ENCODE peak calls at places on chromosomes 16 and 17, in ten cellular contexts. J is upper lobe of left lung, Y is prostate gland, N is sigmoid colon, A is H1, B is GM12891, I is transverse colon, S is stomach, O is GM23338, C is GM12892. G is an unnamed sample.

GRCh38 chr17:80103686-80104085 is 2.3 kb downstream of the GAA start:
- DNase-seq in J (no peak), Y (no peak), N (no peak), A (no peak), B (no peak), I (no peak), S (no peak), O (no peak), C (no peak), G (no peak)

GRCh38 chr17:43406676-43407645 is 8.2 kb downstream of the ARL4D start:
- DNase-seq in J (no peak), Y (no peak), N (no peak), A (no peak), B (no peak), I (no peak), S (no peak), O (peak), C (no peak), G (no peak)

GRCh38 chr16:49664221-49665215 is 191.4 kb downstream of the ZNF423 start:
- DNase-seq in J (no peak), Y (no peak), N (peak), A (no peak), B (no peak), I (no peak), S (no peak), O (no peak), C (no peak), G (no peak)

GRCh38 chr16:64132686-64133085 is 989.2 kb downstream of the CDH11 start:
- DNase-seq in J (no peak), Y (no peak), N (no peak), A (no peak), B (no peak), I (no peak), S (no peak), O (no peak), C (no peak), G (no peak)

GRCh38 chr16:50548659-50549560 is 714 bp downstream of the NKD1 start:
- DNase-seq in J (no peak), Y (no peak), N (peak), A (no peak), B (peak), I (no peak), S (peak), O (peak), C (peak), G (no peak)

GRCh38 chr16:89320717-89321501 is 103.4 kb downstream of the ZNF778 start:
- DNase-seq in J (peak), Y (no peak), N (no peak), A (no peak), B (no peak), I (peak), S (peak), O (peak), C (no peak), G (no peak)

GRCh38 chr16:89999831-90000574 is 19.3 kb downstream of the DBNDD1 start:
- DNase-seq in J (no peak), Y (no peak), N (no peak), A (no peak), B (no peak), I (no peak), S (no peak), O (no peak), C (no peak), G (no peak)

GRCh38 chr17:49979748-49980479 is 10.9 kb downstream of the DLX4 start:
- DNase-seq in J (no peak), Y (no peak), N (no peak), A (no peak), B (no peak), I (no peak), S (no peak), O (no peak), C (no peak), G (no peak)

GRCh38 chr16:14658063-14658462 is 25.3 kb downstream of the BFAR start:
- DNase-seq in J (peak), Y (no peak), N (no peak), A (no peak), B (peak), I (peak), S (no peak), O (no peak), C (peak), G (no peak)

GRCh38 chr17:75159196-75160031 is 5.1 kb upstream of the JPT1 start:
- DNase-seq in J (no peak), Y (no peak), N (no peak), A (no peak), B (no peak), I (no peak), S (peak), O (no peak), C (no peak), G (no peak)

GRCh38 chr17:45256114-45256966 is 5.6 kb downstream of the SPATA32 start:
- DNase-seq in J (no peak), Y (no peak), N (no peak), A (no peak), B (no peak), I (no peak), S (no peak), O (peak), C (no peak), G (no peak)

DNA sequence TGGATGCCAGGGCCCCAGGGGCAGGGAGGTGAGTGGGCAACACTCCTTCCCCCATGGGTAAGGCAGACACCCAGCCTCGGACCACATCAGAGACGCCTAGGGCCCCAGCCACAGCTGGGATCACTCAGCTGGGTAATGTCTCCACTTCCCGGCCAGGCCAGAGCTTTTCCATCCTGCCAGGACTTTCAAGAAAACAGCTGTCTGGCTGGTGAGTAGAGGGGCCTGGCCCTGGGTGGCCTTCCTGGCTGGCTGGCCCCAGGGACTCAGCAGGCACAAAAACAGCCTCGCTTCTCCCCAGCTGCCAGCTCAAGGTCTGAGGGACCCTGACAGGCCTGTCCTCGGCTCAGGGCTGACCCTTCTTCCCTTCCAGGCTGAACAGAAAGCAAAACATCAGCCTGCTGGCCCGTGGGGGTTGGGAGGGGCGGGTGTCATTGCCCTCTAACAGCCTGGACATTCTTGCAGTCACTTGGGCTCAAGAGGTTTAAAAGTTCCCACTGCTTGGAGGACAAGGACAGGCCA is 45.3 kb upstream of the JPH3 start:
- DNase-seq in J (peak), Y (no peak), N (peak), A (no peak), B (no peak), I (no peak), S (no peak), O (no peak), C (no peak), G (no peak)
- TF ChIP-seq POLR2AphosphoS5 in J (peak), Y (no peak), N (peak), A (no peak), B (no peak), I (peak), S (peak), O (no peak), C (no peak), G (no peak)

GRCh38 chr17:1617620-1618174 is 10.9 kb downstream of the SLC43A2 start:
- DNase-seq in J (no peak), Y (no peak), N (no peak), A (no peak), B (no peak), I (peak), S (peak), O (no peak), C (no peak), G (no peak)
- TF ChIP-seq POLR2AphosphoS5 in J (no peak), Y (no peak), N (no peak), A (no peak), B (no peak), I (peak), S (no peak), O (no peak), C (no peak), G (no peak)

DNA sequence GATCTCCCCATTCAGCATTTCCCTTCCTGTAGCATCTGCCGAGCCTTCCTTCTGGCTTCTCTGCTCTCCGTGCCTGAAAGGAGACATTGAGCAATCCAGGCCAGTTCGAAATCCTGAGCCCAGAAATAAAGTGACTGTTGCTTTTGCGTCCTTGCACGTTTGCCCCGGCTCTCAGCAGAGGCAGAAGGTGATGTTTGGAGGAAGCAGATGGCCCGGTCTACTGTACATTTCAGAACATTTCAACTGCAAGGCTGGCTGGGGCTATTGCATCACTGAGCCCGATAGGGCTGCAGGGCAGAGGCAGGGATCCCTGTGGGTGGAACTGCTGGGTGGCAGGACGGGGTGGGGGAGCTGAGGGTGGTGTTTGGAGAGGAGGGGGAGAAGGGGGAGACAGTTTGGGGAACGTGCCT is 29.5 kb downstream of the IRF8 start:
- DNase-seq in J (peak), Y (no peak), N (peak), A (no peak), B (no peak), I (peak), S (no peak), O (no peak), C (no peak), G (no peak)
- TF ChIP-seq POLR2AphosphoS5 in J (peak), Y (no peak), N (no peak), A (no peak), B (no peak), I (no peak), S (no peak), O (no peak), C (no peak), G (no peak)

GRCh38 chr17:77001487-77001886 is 133.3 kb downstream of the MGAT5B start:
- DNase-seq in J (no peak), Y (no peak), N (no peak), A (no peak), B (no peak), I (no peak), S (no peak), O (no peak), C (no peak), G (no peak)

GRCh38 chr17:76997981-76998531 is 129.9 kb downstream of the MGAT5B start:
- DNase-seq in J (no peak), Y (no peak), N (no peak), A (no peak), B (peak), I (peak), S (no peak), O (no peak), C (no peak), G (no peak)

GRCh38 chr17:76995352-76996105 is 127.3 kb downstream of the MGAT5B start:
- DNase-seq in J (no peak), Y (no peak), N (no peak), A (no peak), B (no peak), I (no peak), S (no peak), O (peak), C (no peak), G (no peak)

GRCh38 chr17:76996741-76997694 is 128.8 kb downstream of the MGAT5B start:
- DNase-seq in J (no peak), Y (no peak), N (no peak), A (no peak), B (no peak), I (no peak), S (no peak), O (no peak), C (no peak), G (no peak)

GRCh38 chr17:76998839-76999238 is 130.6 kb downstream of the MGAT5B start:
- DNase-seq in J (no peak), Y (no peak), N (no peak), A (no peak), B (no peak), I (no peak), S (no peak), O (no peak), C (no peak), G (no peak)
- TF ChIP-seq POLR2AphosphoS5 in J (no peak), Y (no peak), N (no peak), A (no peak), B (no peak), I (no peak), S (no peak), O (no peak), C (no peak), G (no peak)